ENCODE peak calls at places on chromosomes 1 and 21, in eight cellular contexts. C is transverse colon, Q is thyroid gland, R is Peyer's patch, H is esophagus muscularis mucosa, L is stomach, Z is adrenal gland, B is IMR-90. I is an unnamed sample.

GRCh38 chr1:63945943-63946342 is 172.1 kb downstream of the ROR1 start:
- DNase-seq in B (no peak), Z (no peak), C (no peak), L (no peak), Q (no peak), R (no peak), H (no peak), I (no peak)

GRCh38 chr1:226344441-226345120 is 35.6 kb upstream of the LIN9 start:
- DNase-seq in Q (no peak), H (no peak), B (no peak), L (no peak), R (peak), C (no peak), Z (no peak), I (no peak)

GRCh38 chr1:116666090-116666489 is 1.4 kb downstream of the IGSF3 start:
- DNase-seq in H (no peak), B (no peak), R (peak), C (no peak), Z (no peak), Q (no peak), L (no peak), I (no peak)

GRCh38 chr1:109917429-109918076 is 6.9 kb downstream of the CSF1 start:
- DNase-seq in C (no peak), R (no peak), B (peak), H (no peak), L (no peak), Z (no peak), Q (no peak), I (no peak)

GRCh38 chr1:228278432-228278941 is 70.6 kb downstream of the OBSCN start:
- DNase-seq in L (no peak), Z (no peak), H (no peak), B (no peak), Q (no peak), R (no peak), C (no peak), I (no peak)

GRCh38 chr1:77831976-77832695 is 52.7 kb downstream of the MIGA1 start:
- DNase-seq in L (no peak), R (no peak), H (no peak), Q (no peak), Z (no peak), B (peak), C (no peak), I (peak)

GRCh38 chr1:93437976-93438605 is 9.8 kb upstream of the FNBP1L start:
- DNase-seq in H (no peak), R (no peak), B (peak), Q (no peak), Z (no peak), C (no peak), L (no peak), I (no peak)

GRCh38 chr1:172775598-172776570 is 117.0 kb downstream of the FASLG start:
- DNase-seq in R (no peak), Z (no peak), L (no peak), B (peak), H (no peak), C (no peak), Q (no peak), I (no peak)

GRCh38 chr1:244955661-244956060 is 91.3 kb upstream of the HNRNPU start:
- DNase-seq in R (no peak), C (no peak), B (no peak), Z (no peak), H (no peak), L (no peak), Q (no peak), I (no peak)

GRCh38 chr1:108610073-108610472 is 50.2 kb downstream of the EEIG2 start:
- DNase-seq in L (no peak), C (no peak), B (no peak), Z (no peak), R (no peak), Q (peak), H (no peak), I (no peak)

GRCh38 chr1:6205849-6206845 is at the start of gene RNF207:
- DNase-seq in C (peak), L (peak), R (peak), Z (peak), Q (peak), H (no peak), B (peak), I (peak)

GRCh38 chr1:214451591-214451990 is 99.8 kb downstream of the PTPN14 start:
- DNase-seq in R (no peak), H (no peak), B (no peak), Z (no peak), L (no peak), C (no peak), Q (no peak), I (no peak)

GRCh38 chr1:241985787-241986186 is 13.1 kb downstream of the MAP1LC3C start:
- DNase-seq in Q (peak), C (peak), B (peak), Z (peak), R (peak), H (no peak), L (peak), I (no peak)

GRCh38 chr1:192575499-192576189 is at the start of gene RGS1:
- DNase-seq in Z (peak), H (no peak), Q (peak), R (peak), L (peak), C (peak), B (no peak), I (no peak)

GRCh38 chr1:193697105-193697762 is 510.8 kb upstream of the B3GALT2 start:
- DNase-seq in R (no peak), B (no peak), Q (no peak), L (no peak), C (no peak), Z (peak), H (no peak), I (no peak)

GRCh38 chr1:43933386-43934278 is at the start of gene ARTN:
- DNase-seq in Q (peak), C (peak), L (peak), H (no peak), B (no peak), R (no peak), Z (peak), I (peak)

GRCh38 chr1:181161170-181161870 is 72.8 kb downstream of the IER5 start:
- DNase-seq in Q (no peak), Z (no peak), L (no peak), B (peak), C (no peak), R (peak), H (no peak), I (no peak)

GRCh38 chr1:221839794-221840395 is 98.0 kb upstream of the DUSP10 start:
- DNase-seq in R (peak), Z (peak), H (no peak), L (peak), B (peak), Q (no peak), C (peak), I (no peak)

GRCh38 chr1:208187499-208188041 is 56.6 kb downstream of the PLXNA2 start:
- DNase-seq in C (no peak), H (no peak), Q (no peak), Z (no peak), R (no peak), B (no peak), L (no peak), I (no peak)

GRCh38 chr1:21901473-21901847 is 35.6 kb downstream of the HSPG2 start:
- DNase-seq in C (no peak), H (no peak), L (no peak), Z (no peak), Q (no peak), B (peak), R (no peak), I (peak)

GRCh38 chr1:203593723-203594122 is 32.9 kb upstream of the ATP2B4 start:
- DNase-seq in Z (peak), Q (no peak), H (no peak), C (peak), L (peak), R (peak), B (peak), I (no peak)

GRCh38 chr1:70319750-70320149 is 34.8 kb downstream of the ANKRD13C start:
- DNase-seq in R (no peak), Z (no peak), Q (no peak), H (no peak), B (peak), L (no peak), C (no peak), I (no peak)

GRCh38 chr1:174605198-174605597 is 157.4 kb downstream of the GPR52 start:
- DNase-seq in R (no peak), C (no peak), B (no peak), H (no peak), Q (no peak), Z (no peak), L (no peak), I (no peak)

GRCh38 chr1:8629241-8630091 is 188.0 kb downstream of the RERE start:
- DNase-seq in L (no peak), H (no peak), Z (no peak), B (peak), C (peak), Q (no peak), R (peak), I (no peak)

GRCh38 chr1:109379422-109379821 is 18.3 kb downstream of the SORT1 start:
- DNase-seq in R (no peak), L (no peak), H (no peak), C (no peak), Q (no peak), B (peak), Z (no peak), I (no peak)

GRCh38 chr1:155250246-155250632 is 5.0 kb downstream of the ENTREP3 start:
- DNase-seq in Z (no peak), H (no peak), R (no peak), L (no peak), Q (no peak), C (no peak), B (no peak), I (no peak)

GRCh38 chr1:229229721-229230135 is 41.2 kb upstream of the RAB4A start:
- DNase-seq in L (peak), Z (peak), H (peak), R (peak), Q (peak), C (peak), B (no peak), I (peak)

GRCh38 chr1:207797229-207797973 is 45.5 kb downstream of the CD46 start:
- DNase-seq in H (no peak), Q (peak), C (peak), L (peak), R (peak), Z (peak), B (peak), I (peak)

GRCh38 chr1:60695633-60696032 is 386.7 kb upstream of the NFIA start:
- DNase-seq in Q (no peak), R (no peak), Z (no peak), H (no peak), L (no peak), B (no peak), C (no peak), I (no peak)
- TF ChIP-seq POLR2A in Q (no peak), R (no peak), Z (no peak), H (no peak), L (no peak), B (no peak), C (no peak), I (no peak)

DNA sequence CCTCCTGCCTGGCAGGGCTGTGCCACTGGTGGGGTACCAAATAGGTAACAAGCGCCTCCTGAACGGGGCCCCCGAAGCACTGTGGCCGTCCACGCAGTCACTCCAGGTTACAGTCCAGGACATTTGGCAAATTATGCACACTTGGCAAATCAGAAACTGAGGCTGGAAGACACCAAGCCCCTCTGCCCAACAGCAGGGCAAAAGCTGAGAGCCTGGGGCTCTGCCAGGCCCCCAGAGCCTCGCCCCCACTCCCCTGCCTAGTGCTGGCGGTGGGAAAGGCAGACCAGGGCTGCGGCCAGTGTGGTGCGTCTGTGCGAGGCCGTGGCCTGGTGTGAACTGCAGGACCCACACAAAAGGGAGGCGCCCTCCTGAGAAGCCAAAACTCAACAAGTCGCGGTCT is 9.4 kb downstream of the PANK4 start:
- DNase-seq in Q (no peak), H (no peak), L (no peak), B (no peak), R (no peak), Z (no peak), C (no peak), I (no peak)
- H3K27ac ChIP-seq in Q (no peak), H (no peak), L (no peak), B (no peak), R (no peak), Z (no peak), C (no peak), I (no peak)

GRCh38 chr1:113452921-113453770 is 62.8 kb downstream of the MAGI3 start:
- DNase-seq in H (no peak), L (peak), Q (no peak), R (peak), C (peak), Z (no peak), B (peak), I (no peak)
- TF ChIP-seq CTCF in H (peak), L (peak), Q (peak), R (no peak), C (peak), Z (no peak), B (peak), I (no peak)

GRCh38 chr21:35026617-35027557 is 22.2 kb downstream of the RUNX1 start:
- DNase-seq in L (peak), H (no peak), R (peak), Z (peak), C (peak), Q (peak), B (peak), I (no peak)

GRCh38 chr21:35025206-35026152 is 23.6 kb downstream of the RUNX1 start:
- DNase-seq in H (no peak), Z (no peak), R (no peak), L (no peak), C (no peak), B (no peak), Q (no peak), I (no peak)

GRCh38 chr21:35028451-35028757 is 20.7 kb downstream of the RUNX1 start:
- DNase-seq in Q (no peak), Z (no peak), L (no peak), B (no peak), H (no peak), C (no peak), R (no peak), I (no peak)

GRCh38 chr21:35026153-35026499 is 23.0 kb downstream of the RUNX1 start:
- DNase-seq in R (no peak), C (no peak), B (no peak), H (no peak), L (no peak), Q (no peak), Z (no peak), I (no peak)

GRCh38 chr21:35027558-35028450 is 21.3 kb downstream of the RUNX1 start:
- DNase-seq in Q (no peak), Z (no peak), B (no peak), H (no peak), R (peak), L (no peak), C (no peak), I (no peak)
- TF ChIP-seq POLR2A in Q (no peak), Z (no peak), B (no peak), H (no peak), R (no peak), L (no peak), C (no peak), I (no peak)

GRCh38 chr1:111603979-111604378 is 15.6 kb upstream of the RAP1A start:
- DNase-seq in Q (peak), C (peak), R (peak), L (peak), H (peak), B (no peak), Z (no peak), I (no peak)
- H3K27ac ChIP-seq in Q (no peak), C (peak), R (no peak), L (peak), H (peak), B (no peak), Z (no peak), I (no peak)

GRCh38 chr1:246144931-246145330 is 362.1 kb downstream of the SMYD3 start:
- DNase-seq in L (no peak), B (no peak), Q (no peak), C (no peak), R (no peak), H (no peak), Z (peak), I (no peak)
- TF ChIP-seq CTCF in L (no peak), B (no peak), Q (no peak), C (no peak), R (no peak), H (no peak), Z (no peak), I (no peak)

I was measured in uterus.